ENCODE peak calls at places on chromosomes 1 and 21, in seven cellular contexts. B is BE2C, A is right lobe of liver, W is AG10803, H is kidney epithelial cell, C is suprapubic skin, D is MCF 10A. Y is an unnamed sample.

GRCh38 chr1:24641646-24642151 is 1.4 kb upstream of the SRRM1 start:
- DNase-seq in D (peak; percentile 27), W (peak; percentile 37), H (no peak), C (peak; percentile 76), A (peak; percentile 51), B (no peak), Y (no peak)

GRCh38 chr1:24928631-24929090 is 1.4 kb downstream of the RUNX3 start:
- DNase-seq in C (no peak), H (no peak), D (no peak), B (no peak), A (no peak), W (no peak), Y (no peak)

GRCh38 chr1:17572264-17572985 is 32.9 kb downstream of the ARHGEF10L start:
- DNase-seq in C (no peak), H (no peak), B (no peak), A (no peak), W (no peak), D (no peak), Y (no peak)

GRCh38 chr21:26041441-26042180 is 129.0 kb downstream of the APP start:
- DNase-seq in W (peak; percentile 60), H (no peak), C (no peak), B (peak; percentile 56), D (peak; percentile 76), A (no peak), Y (no peak)

GRCh38 chr21:41640756-41641509 is 125.9 kb downstream of the RIPK4 start:
- DNase-seq in W (peak; percentile 63), H (no peak), D (peak; percentile 47), C (no peak), A (no peak), B (no peak), Y (no peak)

GRCh38 chr1:13830170-13830569 is 130.2 kb downstream of the PRDM2 start:
- DNase-seq in C (no peak), H (no peak), W (no peak), D (no peak), A (no peak), B (no peak), Y (no peak)

GRCh38 chr1:185551008-185551407 is 183.2 kb upstream of the HMCN1 start:
- DNase-seq in W (no peak), C (no peak), B (no peak), H (no peak), D (no peak), A (no peak), Y (no peak)

GRCh38 chr1:19344372-19344810 is 32.3 kb downstream of the SLC66A1 start:
- DNase-seq in W (peak; percentile 51), B (peak; percentile 63), A (peak; percentile 70), D (peak; percentile 49), H (no peak), C (no peak), Y (no peak)

GRCh38 chr1:191579019-191579418 is 579.2 kb upstream of the RGS18 start:
- DNase-seq in C (no peak), W (no peak), B (no peak), D (no peak), A (no peak), H (no peak), Y (no peak)

GRCh38 chr1:26349196-26349885 is 4.6 kb downstream of the CRYBG2 start:
- DNase-seq in B (no peak), C (no peak), H (peak; percentile 68), A (no peak), W (peak; percentile 75), D (peak; percentile 36), Y (peak; percentile 59)

GRCh38 chr21:41585199-41585994 is 77.4 kb upstream of the TMPRSS2 start:
- DNase-seq in A (no peak), H (no peak), C (no peak), W (no peak), D (no peak), B (no peak), Y (no peak)

GRCh38 chr1:26225033-26225831 is 8.8 kb upstream of the CEP85 start:
- DNase-seq in A (peak; percentile 92), H (no peak), W (no peak), B (peak; percentile 73), C (peak; percentile 72), D (no peak), Y (no peak)

GRCh38 chr1:73800376-73800775 is 397.6 kb downstream of the LRRIQ3 start:
- DNase-seq in A (no peak), W (peak; percentile 76), D (peak; percentile 54), B (no peak), H (no peak), C (no peak), Y (no peak)

GRCh38 chr1:210342986-210343780 is 14.5 kb downstream of the HHAT start:
- DNase-seq in W (no peak), A (no peak), B (peak; percentile 55), C (no peak), D (peak; percentile 33), H (no peak), Y (no peak)

GRCh38 chr1:166884040-166884642 is 8.1 kb upstream of the TADA1 start:
- DNase-seq in H (no peak), A (peak; percentile 52), W (peak; percentile 28), C (no peak), B (no peak), D (no peak), Y (no peak)

GRCh38 chr1:152112101-152112884 is 3.0 kb downstream of the TCHH start:
- DNase-seq in C (no peak), W (peak; percentile 40), H (no peak), B (no peak), D (no peak), A (no peak), Y (no peak)

GRCh38 chr1:180935326-180936109 is 22.8 kb downstream of the KIAA1614 start:
- DNase-seq in B (no peak), C (no peak), D (no peak), A (peak; percentile 74), W (no peak), H (no peak), Y (no peak)

GRCh38 chr1:91608876-91609275 is 108.2 kb downstream of the CDC7 start:
- DNase-seq in C (no peak), A (no peak), B (no peak), W (peak; percentile 82), D (peak; percentile 6), H (peak; percentile 69), Y (peak; percentile 64)

GRCh38 chr1:27598902-27599528 is 4.9 kb downstream of the AHDC1 start:
- DNase-seq in C (no peak), B (peak; percentile 68), D (peak; percentile 35), A (no peak), W (peak; percentile 53), H (no peak), Y (no peak)

GRCh38 chr1:27598288-27598687 is 5.7 kb downstream of the AHDC1 start:
- DNase-seq in W (no peak), B (peak; percentile 88), A (no peak), H (no peak), D (no peak), C (no peak), Y (no peak)

GRCh38 chr1:27596261-27596660 is 7.7 kb downstream of the AHDC1 start:
- DNase-seq in B (no peak), A (no peak), C (no peak), W (no peak), D (no peak), H (no peak), Y (no peak)

GRCh38 chr1:27597036-27597435 is 6.9 kb downstream of the AHDC1 start:
- DNase-seq in A (no peak), D (no peak), W (no peak), C (no peak), H (no peak), B (no peak), Y (no peak)

GRCh38 chr1:27597511-27598216 is 6.3 kb downstream of the AHDC1 start:
- DNase-seq in W (peak; percentile 42), B (no peak), H (no peak), D (no peak), C (no peak), A (no peak), Y (no peak)
- TF ChIP-seq CTCF in W (no peak), B (no peak), H (no peak), D (no peak), C (no peak), A (no peak), Y (no peak)

GRCh38 chr1:208041505-208041904 is 130.6 kb upstream of the CD34 start:
- DNase-seq in H (no peak), A (no peak), W (no peak), C (no peak), D (no peak), B (no peak), Y (no peak)

GRCh38 chr1:208040714-208041393 is 129.9 kb upstream of the CD34 start:
- DNase-seq in D (no peak), A (no peak), W (no peak), B (no peak), H (no peak), C (no peak), Y (no peak)

GRCh38 chr1:208038303-208038702 is 127.4 kb upstream of the CD34 start:
- DNase-seq in B (no peak), D (no peak), A (no peak), H (no peak), W (no peak), C (no peak), Y (no peak)

GRCh38 chr1:208042041-208042615 is 131.2 kb upstream of the CD34 start:
- DNase-seq in H (no peak), C (no peak), W (no peak), B (no peak), A (no peak), D (no peak), Y (no peak)

GRCh38 chr1:208039536-208040332 is 128.8 kb upstream of the CD34 start:
- DNase-seq in W (no peak), H (no peak), C (no peak), D (no peak), B (no peak), A (no peak), Y (no peak)
- TF ChIP-seq CTCF in W (no peak), H (no peak), C (no peak), D (no peak), B (no peak), A (no peak), Y (no peak)

GRCh38 chr1:28506907-28507246 is 1.0 kb downstream of the RCC1 start:
- DNase-seq in D (no peak), B (no peak), H (no peak), W (no peak), C (no peak), A (no peak), Y (no peak)
- TF ChIP-seq CTCF in D (no peak), B (no peak), H (no peak), W (no peak), C (no peak), A (no peak), Y (no peak)

DNA sequence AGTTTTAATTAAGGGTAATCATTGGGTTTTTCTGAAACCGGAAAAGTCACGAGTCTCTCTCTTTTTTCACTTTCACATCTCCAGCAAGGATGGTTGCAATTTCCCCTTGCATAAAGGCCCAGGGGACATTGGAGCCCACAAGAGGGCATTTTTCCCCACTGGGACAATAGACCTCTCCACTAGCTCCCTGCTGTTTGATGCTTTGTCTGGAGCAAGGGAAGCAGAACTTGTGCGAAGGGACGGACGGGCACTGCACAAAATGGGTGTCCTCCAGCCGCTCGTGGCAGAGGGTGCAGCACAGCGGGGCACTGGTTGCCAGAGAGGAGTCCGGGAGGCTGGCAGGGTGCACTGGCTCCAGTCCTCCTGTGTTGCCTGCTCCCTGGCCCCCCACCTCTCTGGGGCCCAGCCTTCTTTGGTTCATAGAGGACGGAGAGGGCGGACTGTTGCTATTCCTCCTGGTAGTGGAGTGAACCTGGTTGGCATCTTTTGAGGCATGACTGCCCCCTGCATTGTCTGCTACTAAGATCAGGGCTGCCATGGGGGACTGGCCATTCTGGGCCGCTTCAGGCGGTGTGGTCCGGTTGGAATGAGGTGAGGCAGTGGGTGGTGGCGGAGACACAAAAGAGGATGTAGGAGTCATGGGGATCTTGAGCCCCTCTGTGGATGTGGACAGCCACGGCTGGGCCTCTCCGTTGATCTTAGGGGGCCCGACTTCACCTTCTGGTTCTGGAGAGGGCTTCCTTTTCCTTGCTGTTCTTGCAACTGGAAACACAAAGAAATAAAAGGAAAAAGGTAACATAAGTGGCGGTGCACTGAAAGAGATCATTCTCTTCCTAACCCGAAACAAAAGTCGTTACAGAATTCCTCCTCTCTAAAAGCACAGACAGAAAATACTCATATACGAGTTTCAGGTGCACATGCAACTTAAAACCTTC is 2.6 kb downstream of the IRF2BP2 start:
- DNase-seq in H (no peak), C (no peak), W (peak; percentile 62), A (peak; percentile 44), B (peak; percentile 68), D (peak; percentile 83), Y (no peak)
- TF ChIP-seq CTCF in H (peak; percentile 30), C (no peak), W (peak; percentile 42), A (no peak), B (peak; percentile 68), D (no peak), Y (peak; percentile 35)

Y was measured in epithelial cell of proximal tubule.